ENCODE peak calls at places on chromosomes 12 and 14, in five cellular contexts. U, L, S, R and Y are unnamed samples. For H3K9me3, the result is how much of the 10 kb centered on the place peaks cover.

GRCh38 chr12:24227550-24227949 is 278.1 kb upstream of the SOX5 start:
- DNase-seq in U (no peak), L (no peak), S (no peak), R (no peak), Y (no peak)

GRCh38 chr12:108914031-108914630 is 34.2 kb downstream of the DAO start:
- DNase-seq in U (no peak), L (no peak), S (no peak), R (no peak), Y (no peak)

GRCh38 chr12:24911284-24911791 is 37.6 kb downstream of the BCAT1 start:
- DNase-seq in U (no peak), L (no peak), S (no peak), R (no peak), Y (no peak)

GRCh38 chr14:87380054-87380453 is 612.9 kb downstream of the GALC start:
- DNase-seq in U (no peak), L (no peak), S (no peak), R (no peak), Y (no peak)

GRCh38 chr12:120856980-120857379 is 47.2 kb downstream of the SPPL3 start:
- DNase-seq in U (no peak), L (no peak), S (no peak), R (peak), Y (no peak)

GRCh38 chr14:23548351-23549318 is 2.9 kb downstream of the ZFHX2 start:
- DNase-seq in U (no peak), L (no peak), S (no peak), R (no peak), Y (no peak)

GRCh38 chr14:28635387-28635786 is 131.2 kb upstream of the FOXG1 start:
- DNase-seq in U (no peak), L (no peak), S (no peak), R (peak), Y (no peak)

GRCh38 chr12:6902448-6902847 is 2.2 kb upstream of the LRRC23 start:
- DNase-seq in U (no peak), L (no peak), S (no peak), R (no peak), Y (no peak)

GRCh38 chr12:76247026-76247688 is 101.1 kb downstream of the BBS10 start:
- DNase-seq in U (no peak), L (no peak), S (no peak), R (no peak), Y (peak)

GRCh38 chr12:126667340-126667739 is 1599.6 kb upstream of the TMEM132C start:
- DNase-seq in U (no peak), L (no peak), S (no peak), R (no peak), Y (no peak)

GRCh38 chr12:67928621-67929369 is 60.5 kb upstream of the IFNG-AS1 start:
- DNase-seq in U (no peak), L (no peak), S (no peak), R (no peak), Y (no peak)

GRCh38 chr12:2339022-2339431 is 286.2 kb downstream of the CACNA1C start:
- DNase-seq in U (no peak), L (no peak), S (no peak), R (no peak), Y (no peak)

GRCh38 chr12:26090853-26091510 is 33.9 kb downstream of the BHLHE41 start:
- DNase-seq in U (no peak), L (no peak), S (no peak), R (no peak), Y (no peak)

GRCh38 chr12:112963227-112963861 is 15.0 kb upstream of the OAS2 start:
- DNase-seq in U (no peak), L (no peak), S (no peak), R (no peak), Y (peak)

GRCh38 chr12:84497819-84498218 is 414.8 kb downstream of the SLC6A15 start:
- DNase-seq in U (no peak), L (no peak), S (no peak), R (peak), Y (no peak)

GRCh38 chr12:19620222-19620621 is 180.9 kb downstream of the AEBP2 start:
- DNase-seq in U (peak), L (peak), S (no peak), R (no peak), Y (no peak)

GRCh38 chr12:32718926-32719325 is 36.8 kb downstream of the YARS2 start:
- DNase-seq in U (no peak), L (no peak), S (no peak), R (no peak), Y (no peak)

GRCh38 chr12:32536000-32536345 is 136.6 kb downstream of the FGD4 start:
- DNase-seq in U (no peak), L (no peak), S (no peak), R (no peak), Y (no peak)

GRCh38 chr12:113466770-113467153 is 4.9 kb downstream of the LHX5 start:
- DNase-seq in U (no peak), L (no peak), S (no peak), R (no peak), Y (no peak)

GRCh38 chr14:87992349-87992719 is 648 bp downstream of the GALC start:
- DNase-seq in U (no peak), L (no peak), S (no peak), R (no peak), Y (no peak)

GRCh38 chr14:91419044-91419397 is 1.4 kb upstream of the CCDC88C start:
- DNase-seq in U (no peak), L (no peak), S (no peak), R (no peak), Y (no peak)

GRCh38 chr14:50501642-50502041 is 30.7 kb downstream of the MAP4K5 start:
- DNase-seq in U (no peak), L (peak), S (no peak), R (no peak), Y (no peak)

GRCh38 chr14:69483765-69484443 is 624 bp upstream of the PLEKHD1 start:
- DNase-seq in U (peak), L (peak), S (peak), R (no peak), Y (no peak)

DNA sequence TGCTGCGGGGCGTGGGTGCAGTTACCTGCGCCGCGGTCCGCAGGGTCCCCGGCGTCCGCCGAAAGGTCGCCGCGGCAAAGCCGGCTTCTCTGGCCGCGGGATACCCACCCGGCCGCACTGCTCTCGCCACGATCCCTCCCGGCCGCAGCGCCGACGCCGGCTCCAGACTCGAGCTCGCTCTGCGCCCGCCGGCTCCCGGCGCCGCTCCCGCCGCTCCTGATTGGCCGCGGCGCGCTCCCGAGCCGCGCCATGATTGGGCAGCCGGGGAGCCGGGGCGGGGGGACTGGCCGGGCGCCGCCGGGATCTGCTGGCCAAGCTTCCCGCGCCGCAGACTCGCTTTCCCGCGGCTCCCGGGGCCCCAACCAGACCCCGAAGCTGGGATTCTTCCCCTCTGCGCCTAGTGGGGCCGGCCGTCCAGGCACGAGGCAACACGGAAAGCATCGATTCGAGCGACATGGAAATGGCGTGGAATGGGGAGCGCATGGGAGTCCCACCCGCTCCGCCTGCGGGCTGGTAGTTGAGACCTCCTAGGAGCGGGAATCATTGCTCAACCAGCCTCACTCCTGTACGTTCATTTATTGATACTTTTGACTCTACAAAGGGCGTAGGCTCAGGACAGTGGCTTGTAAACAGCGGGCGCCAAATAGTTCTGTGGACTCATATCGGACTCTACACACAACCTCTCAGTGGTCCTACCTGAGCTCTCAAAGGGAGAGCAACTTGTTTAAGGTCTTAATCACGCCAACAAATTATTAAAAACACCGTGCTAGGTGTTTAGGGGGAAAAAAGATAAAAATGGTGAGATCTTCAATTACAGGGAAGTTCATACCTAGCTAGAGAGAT is 36.4 kb upstream of the STON2 start:
- DNase-seq in U (peak), L (peak), S (peak), R (peak), Y (no peak)
- TF ChIP-seq POLR2A in U (no peak), L (no peak), S (no peak), R (no peak), Y (no peak)

DNA sequence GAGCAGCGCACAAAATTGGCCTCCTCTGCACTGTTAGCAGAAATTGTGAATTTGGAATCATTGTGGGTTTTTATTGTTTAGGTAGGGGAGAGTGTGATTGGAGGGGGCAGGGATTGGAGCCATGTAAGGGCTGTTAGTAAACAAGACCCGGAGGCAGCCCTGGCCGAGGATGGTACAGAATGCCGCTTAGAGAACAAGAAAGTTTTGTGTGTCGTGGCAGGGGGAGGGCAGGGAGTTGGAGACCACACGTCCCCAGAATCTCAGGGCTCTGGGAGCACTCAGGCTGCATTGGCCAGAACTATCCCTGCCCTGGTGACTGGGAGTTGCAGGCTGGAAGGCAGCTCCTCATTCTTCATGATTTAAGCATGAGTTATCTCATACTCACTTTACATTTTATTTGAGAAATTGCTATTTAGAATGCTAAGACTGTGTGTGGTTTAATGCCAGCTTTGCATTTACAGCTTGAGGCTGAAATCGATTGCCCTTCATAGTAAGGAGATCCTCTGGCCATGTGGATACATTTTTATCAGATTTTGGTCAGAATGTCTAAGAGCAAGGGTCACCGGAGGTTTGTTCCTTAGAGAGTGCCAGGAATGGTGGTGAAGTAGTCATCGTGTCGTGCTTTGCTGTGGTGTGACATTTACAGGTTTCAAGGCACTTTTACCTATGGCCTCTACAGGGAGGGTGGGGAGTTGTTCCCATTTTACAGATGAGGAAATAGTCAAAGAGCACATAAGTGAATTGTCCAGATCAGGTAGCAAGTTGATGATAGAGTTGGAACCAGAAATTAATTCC is 56.9 kb downstream of the WDR20 start:
- DNase-seq in U (no peak), L (no peak), S (no peak), R (no peak), Y (no peak)
- H3K9me3 ChIP-seq in U (under half), L (under half), S (under half), R (under half), Y (under half)

DNA sequence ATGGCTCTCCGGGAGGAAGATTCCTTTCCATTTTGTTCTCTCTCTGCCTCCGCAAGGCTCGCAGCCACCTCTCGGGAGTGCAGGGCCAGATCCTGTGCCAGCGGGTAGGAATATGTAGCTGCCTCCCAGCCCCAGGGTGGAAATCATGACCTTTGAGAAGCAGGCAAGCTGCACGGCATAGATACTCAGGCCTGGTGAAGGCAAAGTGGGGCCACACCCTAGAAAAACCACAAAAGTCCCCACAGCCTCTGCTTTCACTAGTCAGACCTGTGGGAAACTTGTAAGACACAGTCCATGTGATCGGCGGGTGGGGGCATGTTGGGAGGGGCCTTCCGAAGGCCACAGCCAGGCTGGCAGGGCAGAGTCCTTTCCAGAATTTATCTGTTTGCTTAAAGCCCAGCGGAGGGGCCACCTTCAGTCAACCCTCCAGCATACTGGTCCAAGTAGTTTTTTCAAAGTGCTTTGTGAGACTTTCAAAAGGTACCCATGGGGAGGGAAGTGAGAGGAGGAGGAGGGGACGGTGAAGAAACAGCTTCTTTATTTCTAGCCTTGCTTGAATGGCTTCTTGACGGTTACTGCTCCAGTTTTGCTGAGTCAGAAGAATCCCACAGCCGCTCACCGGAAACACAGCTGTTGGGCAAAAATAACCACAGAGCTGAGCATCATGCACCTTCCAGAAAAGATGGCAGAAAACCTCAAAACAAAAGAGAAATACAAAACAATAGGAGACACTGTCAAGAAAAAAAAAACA is at the start of gene MAP1LC3B2:
- DNase-seq in U (no peak), L (no peak), S (peak), R (peak), Y (no peak)
- TF ChIP-seq POLR2A in U (no peak), L (no peak), S (no peak), R (no peak), Y (no peak)

DNA sequence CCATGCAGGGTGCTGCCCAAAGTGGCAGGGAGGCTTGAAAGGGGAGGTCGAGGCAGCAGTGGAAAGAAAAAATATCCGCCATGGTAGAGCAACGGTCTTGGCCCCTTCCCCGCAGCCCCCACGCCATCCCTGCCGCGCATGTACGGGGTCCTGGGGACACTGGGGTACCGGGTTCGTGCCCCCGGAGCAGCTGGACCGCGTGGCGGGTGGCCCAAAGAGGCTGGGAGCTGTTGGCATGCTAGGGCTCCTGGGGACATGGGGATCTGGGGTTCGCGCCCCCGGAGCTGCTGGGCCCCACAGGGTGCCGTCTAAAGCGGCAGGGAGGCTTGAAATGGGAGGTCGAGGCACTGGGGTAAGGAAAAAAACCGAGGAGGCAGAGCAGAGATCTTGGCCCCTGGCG is 316.5 kb downstream of the ALG10 start:
- DNase-seq in U (no peak), L (no peak), S (no peak), R (no peak), Y (no peak)
- H3K9me3 ChIP-seq in U (half or more), L (under half), S (under half), R (under half), Y (half or more)

DNA sequence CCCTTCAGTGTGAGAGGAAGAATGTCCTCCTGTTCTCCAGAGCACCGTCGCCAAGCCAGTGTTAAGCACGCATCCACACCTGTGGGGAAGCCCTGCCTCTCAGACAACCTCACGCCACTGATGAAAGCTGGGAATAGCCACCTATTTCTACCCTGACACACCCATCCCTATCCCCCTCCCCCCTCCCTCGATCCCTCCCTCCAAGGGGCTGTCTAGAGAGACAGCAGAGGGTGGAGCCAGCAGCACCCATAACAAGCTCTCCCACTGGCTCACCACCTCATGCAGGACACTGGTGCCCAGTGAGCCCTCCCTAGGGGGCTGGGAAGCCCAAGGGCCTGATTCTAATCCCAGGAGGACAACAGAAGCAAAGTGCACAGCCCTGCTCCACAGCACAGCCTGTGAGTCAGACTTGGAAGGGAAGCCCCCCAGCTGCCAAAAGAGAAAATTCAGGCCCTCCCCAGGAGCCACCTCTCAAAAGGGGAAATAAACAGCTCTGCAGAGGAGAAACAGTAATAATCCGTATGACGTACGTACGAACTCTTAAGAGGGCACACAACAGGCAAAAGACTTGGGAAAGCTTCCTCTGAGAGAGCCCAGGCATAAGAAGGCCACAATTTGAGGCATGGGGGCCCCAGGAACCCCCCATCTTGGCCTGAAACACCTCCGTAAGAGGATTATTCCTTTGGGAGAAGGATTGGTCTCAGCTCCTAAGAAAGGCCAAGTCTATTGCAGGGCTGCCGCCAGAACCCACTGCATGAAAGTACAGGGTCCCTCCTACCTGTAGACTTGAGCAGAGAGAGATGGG is 7.7 kb downstream of the PITPNM2 start:
- DNase-seq in U (no peak), L (no peak), S (no peak), R (peak), Y (no peak)
- TF ChIP-seq POLR2A in U (no peak), L (no peak), S (no peak), R (no peak), Y (no peak)